ENCODE peak calls at places on chromosomes 3 and 15, in seven cellular contexts. One of them, this sample, is unnamed.

GRCh38 chr15:96992817-96993216 is 662.3 kb downstream of the NR2F2 start:
- DNase-seq in left ventricle myocardium inferior: no peak
- DNase-seq in AG09309: no peak
- DNase-seq in foreskin fibroblast: no peak
- DNase-seq in HCT116: no peak
- DNase-seq in esophagus squamous epithelium: no peak
- DNase-seq in astrocyte: no peak
- DNase-seq in this sample: peak; percentile 24

GRCh38 chr15:75661041-75661778 is 13.5 kb downstream of the SNX33 start:
- DNase-seq in left ventricle myocardium inferior: peak; percentile 86
- DNase-seq in AG09309: peak; percentile 77
- DNase-seq in foreskin fibroblast: peak; percentile 97
- DNase-seq in HCT116: no peak
- DNase-seq in esophagus squamous epithelium: peak; percentile 24
- DNase-seq in astrocyte: peak; percentile 91
- DNase-seq in this sample: peak; percentile 93

GRCh38 chr3:188573286-188573928 is 419.4 kb downstream of the LPP start:
- DNase-seq in left ventricle myocardium inferior: no peak
- DNase-seq in AG09309: no peak
- DNase-seq in foreskin fibroblast: no peak
- DNase-seq in HCT116: no peak
- DNase-seq in esophagus squamous epithelium: no peak
- DNase-seq in astrocyte: no peak
- DNase-seq in this sample: no peak

GRCh38 chr3:72017935-72018334 is 233.0 kb upstream of the PROK2 start:
- DNase-seq in left ventricle myocardium inferior: no peak
- DNase-seq in AG09309: no peak
- DNase-seq in foreskin fibroblast: no peak
- DNase-seq in HCT116: no peak
- DNase-seq in esophagus squamous epithelium: no peak
- DNase-seq in astrocyte: no peak
- DNase-seq in this sample: no peak

GRCh38 chr3:13709706-13710105 is 160.8 kb downstream of the FBLN2 start:
- DNase-seq in left ventricle myocardium inferior: no peak
- DNase-seq in AG09309: no peak
- DNase-seq in foreskin fibroblast: no peak
- DNase-seq in HCT116: no peak
- DNase-seq in esophagus squamous epithelium: no peak
- DNase-seq in astrocyte: no peak
- DNase-seq in this sample: no peak

GRCh38 chr3:134314588-134315285 is 59.5 kb downstream of the AMOTL2 start:
- DNase-seq in left ventricle myocardium inferior: no peak
- DNase-seq in AG09309: no peak
- DNase-seq in foreskin fibroblast: no peak
- DNase-seq in HCT116: no peak
- DNase-seq in esophagus squamous epithelium: no peak
- DNase-seq in astrocyte: no peak
- DNase-seq in this sample: no peak

GRCh38 chr15:58423858-58424608 is 7.8 kb upstream of the LIPC start:
- DNase-seq in left ventricle myocardium inferior: no peak
- DNase-seq in AG09309: no peak
- DNase-seq in foreskin fibroblast: peak; percentile 38
- DNase-seq in HCT116: no peak
- DNase-seq in esophagus squamous epithelium: no peak
- DNase-seq in astrocyte: peak; percentile 18
- DNase-seq in this sample: no peak

GRCh38 chr3:12742330-12743107 is 16.5 kb downstream of the TMEM40 start:
- DNase-seq in left ventricle myocardium inferior: no peak
- DNase-seq in AG09309: no peak
- DNase-seq in foreskin fibroblast: no peak
- DNase-seq in HCT116: no peak
- DNase-seq in esophagus squamous epithelium: no peak
- DNase-seq in astrocyte: no peak
- DNase-seq in this sample: no peak

GRCh38 chr3:56131976-56132590 is 336.2 kb downstream of the ERC2 start:
- DNase-seq in left ventricle myocardium inferior: no peak
- DNase-seq in AG09309: peak; percentile 80
- DNase-seq in foreskin fibroblast: peak; percentile 90
- DNase-seq in HCT116: peak; percentile 12
- DNase-seq in esophagus squamous epithelium: no peak
- DNase-seq in astrocyte: peak; percentile 93
- DNase-seq in this sample: peak; percentile 92

GRCh38 chr15:75042730-75043508 is 19.5 kb downstream of the PPCDC start:
- DNase-seq in left ventricle myocardium inferior: peak; percentile 85
- DNase-seq in AG09309: no peak
- DNase-seq in foreskin fibroblast: peak; percentile 38
- DNase-seq in HCT116: peak; percentile 43
- DNase-seq in esophagus squamous epithelium: peak; percentile 70
- DNase-seq in astrocyte: peak; percentile 34
- DNase-seq in this sample: peak; percentile 53

GRCh38 chr3:122019493-122019892 is 2.6 kb downstream of the ILDR1 start:
- DNase-seq in left ventricle myocardium inferior: no peak
- DNase-seq in AG09309: no peak
- DNase-seq in foreskin fibroblast: no peak
- DNase-seq in HCT116: no peak
- DNase-seq in esophagus squamous epithelium: no peak
- DNase-seq in astrocyte: no peak
- DNase-seq in this sample: no peak

GRCh38 chr3:8536106-8537052 is 34.8 kb downstream of the LMCD1 start:
- DNase-seq in left ventricle myocardium inferior: no peak
- DNase-seq in AG09309: no peak
- DNase-seq in foreskin fibroblast: peak; percentile 55
- DNase-seq in HCT116: no peak
- DNase-seq in esophagus squamous epithelium: no peak
- DNase-seq in astrocyte: peak; percentile 77
- DNase-seq in this sample: peak; percentile 61

GRCh38 chr3:38120690-38121450 is 16.1 kb downstream of the ACAA1 start:
- DNase-seq in left ventricle myocardium inferior: no peak
- DNase-seq in AG09309: no peak
- DNase-seq in foreskin fibroblast: no peak
- DNase-seq in HCT116: no peak
- DNase-seq in esophagus squamous epithelium: no peak
- DNase-seq in astrocyte: no peak
- DNase-seq in this sample: no peak

GRCh38 chr15:57153140-57153539 is 223.2 kb upstream of the CGNL1 start:
- DNase-seq in left ventricle myocardium inferior: no peak
- DNase-seq in AG09309: no peak
- DNase-seq in foreskin fibroblast: no peak
- DNase-seq in HCT116: no peak
- DNase-seq in esophagus squamous epithelium: no peak
- DNase-seq in astrocyte: peak; percentile 39
- DNase-seq in this sample: peak; percentile 94

GRCh38 chr3:190517696-190518095 is 3.8 kb downstream of the IL1RAP start:
- DNase-seq in left ventricle myocardium inferior: no peak
- DNase-seq in AG09309: no peak
- DNase-seq in foreskin fibroblast: peak; percentile 70
- DNase-seq in HCT116: no peak
- DNase-seq in esophagus squamous epithelium: no peak
- DNase-seq in astrocyte: peak; percentile 64
- DNase-seq in this sample: peak; percentile 75

GRCh38 chr15:38035701-38036100 is 101.3 kb downstream of the TMCO5A start:
- DNase-seq in left ventricle myocardium inferior: no peak
- DNase-seq in AG09309: no peak
- DNase-seq in foreskin fibroblast: no peak
- DNase-seq in HCT116: no peak
- DNase-seq in esophagus squamous epithelium: no peak
- DNase-seq in astrocyte: no peak
- DNase-seq in this sample: peak; percentile 39

GRCh38 chr15:63765338-63765737 is 68.4 kb downstream of the HERC1 start:
- DNase-seq in left ventricle myocardium inferior: no peak
- DNase-seq in AG09309: no peak
- DNase-seq in foreskin fibroblast: no peak
- DNase-seq in HCT116: no peak
- DNase-seq in esophagus squamous epithelium: no peak
- DNase-seq in astrocyte: no peak
- DNase-seq in this sample: no peak

GRCh38 chr3:33006081-33006480 is 54.6 kb downstream of the CCR4 start:
- DNase-seq in left ventricle myocardium inferior: no peak
- DNase-seq in AG09309: no peak
- DNase-seq in foreskin fibroblast: no peak
- DNase-seq in HCT116: no peak
- DNase-seq in esophagus squamous epithelium: no peak
- DNase-seq in astrocyte: no peak
- DNase-seq in this sample: no peak

GRCh38 chr15:96625251-96625650 is 294.8 kb downstream of the NR2F2 start:
- DNase-seq in left ventricle myocardium inferior: no peak
- DNase-seq in AG09309: no peak
- DNase-seq in foreskin fibroblast: no peak
- DNase-seq in HCT116: no peak
- DNase-seq in esophagus squamous epithelium: no peak
- DNase-seq in astrocyte: no peak
- DNase-seq in this sample: no peak

GRCh38 chr3:71254658-71255057 is 328.9 kb downstream of the FOXP1 start:
- DNase-seq in left ventricle myocardium inferior: no peak
- DNase-seq in AG09309: no peak
- DNase-seq in foreskin fibroblast: peak; percentile 33
- DNase-seq in HCT116: no peak
- DNase-seq in esophagus squamous epithelium: no peak
- DNase-seq in astrocyte: peak; percentile 46
- DNase-seq in this sample: peak; percentile 80

GRCh38 chr15:67322481-67322880 is 67.9 kb downstream of the IQCH start:
- DNase-seq in left ventricle myocardium inferior: no peak
- DNase-seq in AG09309: peak; percentile 23
- DNase-seq in foreskin fibroblast: no peak
- DNase-seq in HCT116: no peak
- DNase-seq in esophagus squamous epithelium: no peak
- DNase-seq in astrocyte: peak; percentile 39
- DNase-seq in this sample: peak; percentile 62

GRCh38 chr3:197926418-197926817 is 23.6 kb upstream of the RPL35A start:
- DNase-seq in left ventricle myocardium inferior: no peak
- DNase-seq in AG09309: no peak
- DNase-seq in foreskin fibroblast: no peak
- DNase-seq in HCT116: no peak
- DNase-seq in esophagus squamous epithelium: no peak
- DNase-seq in astrocyte: no peak
- DNase-seq in this sample: no peak

GRCh38 chr3:101835676-101836075 is 13.6 kb upstream of the NFKBIZ start:
- DNase-seq in left ventricle myocardium inferior: no peak
- DNase-seq in AG09309: no peak
- DNase-seq in foreskin fibroblast: no peak
- DNase-seq in HCT116: no peak
- DNase-seq in esophagus squamous epithelium: no peak
- DNase-seq in astrocyte: no peak
- DNase-seq in this sample: no peak

GRCh38 chr3:123096701-123097100 is 29.9 kb downstream of the PDIA5 start:
- DNase-seq in left ventricle myocardium inferior: peak; percentile 74
- DNase-seq in AG09309: no peak
- DNase-seq in foreskin fibroblast: peak; percentile 49
- DNase-seq in HCT116: no peak
- DNase-seq in esophagus squamous epithelium: no peak
- DNase-seq in astrocyte: peak; percentile 48
- DNase-seq in this sample: peak; percentile 85

GRCh38 chr3:94162700-94163099 is 99.8 kb downstream of the NSUN3 start:
- DNase-seq in left ventricle myocardium inferior: no peak
- DNase-seq in AG09309: no peak
- DNase-seq in foreskin fibroblast: no peak
- DNase-seq in HCT116: peak; percentile 85
- DNase-seq in esophagus squamous epithelium: no peak
- DNase-seq in astrocyte: peak; percentile 71
- DNase-seq in this sample: peak; percentile 36

GRCh38 chr15:79282371-79283251 is at the start of gene ANKRD34C:
- DNase-seq in left ventricle myocardium inferior: no peak
- DNase-seq in AG09309: no peak
- DNase-seq in foreskin fibroblast: no peak
- DNase-seq in HCT116: no peak
- DNase-seq in esophagus squamous epithelium: no peak
- DNase-seq in astrocyte: no peak
- DNase-seq in this sample: no peak
- H3K4me3 ChIP-seq in left ventricle myocardium inferior: no peak within 1 kb of the TSS
- H3K4me3 ChIP-seq in AG09309: no peak within 1 kb of the TSS
- H3K4me3 ChIP-seq in foreskin fibroblast: no peak within 1 kb of the TSS
- H3K4me3 ChIP-seq in HCT116: no peak within 1 kb of the TSS
- H3K4me3 ChIP-seq in esophagus squamous epithelium: no peak within 1 kb of the TSS
- H3K4me3 ChIP-seq in astrocyte: no peak within 1 kb of the TSS
- H3K4me3 ChIP-seq in this sample: no peak within 1 kb of the TSS

GRCh38 chr3:63609834-63610233 is 42.6 kb upstream of the SNTN start:
- DNase-seq in left ventricle myocardium inferior: no peak
- DNase-seq in AG09309: no peak
- DNase-seq in foreskin fibroblast: no peak
- DNase-seq in HCT116: no peak
- DNase-seq in esophagus squamous epithelium: no peak
- DNase-seq in astrocyte: no peak
- DNase-seq in this sample: no peak
- TF ChIP-seq CTCF in left ventricle myocardium inferior: no peak
- TF ChIP-seq CTCF in AG09309: no peak
- TF ChIP-seq CTCF in foreskin fibroblast: no peak
- TF ChIP-seq CTCF in HCT116: no peak
- TF ChIP-seq CTCF in esophagus squamous epithelium: no peak
- TF ChIP-seq CTCF in astrocyte: no peak
- TF ChIP-seq CTCF in this sample: no peak

GRCh38 chr15:25883860-25884259 is 20.7 kb upstream of the ATP10A start:
- DNase-seq in left ventricle myocardium inferior: no peak
- DNase-seq in AG09309: peak; percentile 85
- DNase-seq in foreskin fibroblast: peak; percentile 78
- DNase-seq in HCT116: no peak
- DNase-seq in esophagus squamous epithelium: no peak
- DNase-seq in astrocyte: peak; percentile 99
- DNase-seq in this sample: peak; percentile 80

GRCh38 chr15:25886498-25887140 is 23.5 kb upstream of the ATP10A start:
- DNase-seq in left ventricle myocardium inferior: no peak
- DNase-seq in AG09309: no peak
- DNase-seq in foreskin fibroblast: no peak
- DNase-seq in HCT116: no peak
- DNase-seq in esophagus squamous epithelium: no peak
- DNase-seq in astrocyte: peak; percentile 66
- DNase-seq in this sample: peak; percentile 49

GRCh38 chr15:25887870-25888269 is 24.7 kb upstream of the ATP10A start:
- DNase-seq in left ventricle myocardium inferior: no peak
- DNase-seq in AG09309: no peak
- DNase-seq in foreskin fibroblast: no peak
- DNase-seq in HCT116: no peak
- DNase-seq in esophagus squamous epithelium: no peak
- DNase-seq in astrocyte: no peak
- DNase-seq in this sample: no peak

GRCh38 chr15:25882466-25882865 is 19.3 kb upstream of the ATP10A start:
- DNase-seq in left ventricle myocardium inferior: no peak
- DNase-seq in AG09309: no peak
- DNase-seq in foreskin fibroblast: no peak
- DNase-seq in HCT116: no peak
- DNase-seq in esophagus squamous epithelium: no peak
- DNase-seq in astrocyte: no peak
- DNase-seq in this sample: no peak

DNA sequence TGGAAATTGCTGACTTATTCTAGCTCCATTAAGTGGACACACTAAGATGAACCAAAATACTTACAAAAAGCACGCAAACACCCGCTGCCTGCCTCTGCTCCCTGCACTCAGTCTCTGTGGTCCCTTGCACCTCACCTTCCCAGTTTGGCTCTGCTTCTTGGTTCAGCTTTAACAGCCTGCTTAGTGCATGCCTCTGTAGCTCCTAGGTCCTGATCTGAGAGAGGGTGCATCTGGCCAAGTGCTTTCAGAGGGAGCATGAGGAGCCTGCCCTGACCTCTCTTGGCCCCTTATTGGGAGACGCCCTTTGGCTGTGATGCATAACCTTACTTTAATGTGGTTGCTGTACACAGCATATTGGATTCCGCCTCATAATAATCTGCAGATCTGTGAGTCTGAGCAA is 21.2 kb upstream of the ATP10A start:
- DNase-seq in left ventricle myocardium inferior: no peak
- DNase-seq in AG09309: no peak
- DNase-seq in foreskin fibroblast: no peak
- DNase-seq in HCT116: no peak
- DNase-seq in esophagus squamous epithelium: no peak
- DNase-seq in astrocyte: no peak
- DNase-seq in this sample: no peak
- H3K4me3 ChIP-seq in left ventricle myocardium inferior: no peak overlapping the region
- H3K4me3 ChIP-seq in AG09309: no peak overlapping the region
- H3K4me3 ChIP-seq in foreskin fibroblast: no peak overlapping the region
- H3K4me3 ChIP-seq in HCT116: no peak overlapping the region
- H3K4me3 ChIP-seq in esophagus squamous epithelium: no peak overlapping the region
- H3K4me3 ChIP-seq in astrocyte: no peak overlapping the region
- H3K4me3 ChIP-seq in this sample: no peak overlapping the region

GRCh38 chr3:171172070-171172469 is 145.6 kb upstream of the SLC2A2 start:
- DNase-seq in left ventricle myocardium inferior: no peak
- DNase-seq in AG09309: no peak
- DNase-seq in foreskin fibroblast: no peak
- DNase-seq in HCT116: no peak
- DNase-seq in esophagus squamous epithelium: no peak
- DNase-seq in astrocyte: no peak
- DNase-seq in this sample: no peak
- TF ChIP-seq CTCF in left ventricle myocardium inferior: peak; percentile 13
- TF ChIP-seq CTCF in AG09309: peak; percentile 23
- TF ChIP-seq CTCF in foreskin fibroblast: peak; percentile 6
- TF ChIP-seq CTCF in HCT116: peak; percentile 42
- TF ChIP-seq CTCF in esophagus squamous epithelium: no peak
- TF ChIP-seq CTCF in astrocyte: no peak
- TF ChIP-seq CTCF in this sample: peak; percentile 26

This sample was measured in fibroblast of pulmonary artery.